ENCODE peak calls at places on chromosomes 11 and 22, in four cellular contexts. Y is nephron progenitor cell, I is tibial nerve, D is A549. S is an unnamed sample.

GRCh38 chr22:50298937-50299656 is 8.3 kb downstream of the PLXNB2 start:
- DNase-seq in Y (no peak), I (no peak), D (no peak), S (no peak)

GRCh38 chr11:111663820-111664219 is 61.6 kb downstream of the SIK2 start:
- DNase-seq in Y (no peak), I (peak), D (no peak), S (no peak)

GRCh38 chr22:41975299-41976069 is 6.2 kb downstream of the SEPTIN3 start:
- DNase-seq in Y (no peak), I (no peak), D (no peak), S (no peak)

GRCh38 chr11:133719532-133720235 is 125.6 kb downstream of the SPATA19 start:
- DNase-seq in Y (no peak), I (no peak), D (no peak), S (no peak)

GRCh38 chr11:86014221-86014620 is 54.7 kb downstream of the PICALM start:
- DNase-seq in Y (no peak), I (no peak), D (no peak), S (no peak)

GRCh38 chr22:30424471-30425326 is 869 bp upstream of the MTFP1 start:
- DNase-seq in Y (no peak), I (peak), D (peak), S (no peak)

GRCh38 chr11:66843776-66844495 is 695 bp downstream of the RCE1 start:
- DNase-seq in Y (no peak), I (no peak), D (no peak), S (no peak)

GRCh38 chr11:46511352-46511751 is 82.5 kb downstream of the AMBRA1 start:
- DNase-seq in Y (no peak), I (no peak), D (no peak), S (no peak)

GRCh38 chr11:76918941-76919386 is 58.2 kb downstream of the ACER3 start:
- DNase-seq in Y (no peak), I (peak), D (peak), S (no peak)

GRCh38 chr11:82978422-82979099 is 77.0 kb downstream of the DDIAS start:
- DNase-seq in Y (no peak), I (no peak), D (peak), S (no peak)

GRCh38 chr11:67616431-67617242 is 9.9 kb downstream of the NDUFV1 start:
- DNase-seq in Y (no peak), I (no peak), D (no peak), S (peak)

GRCh38 chr22:27278986-27279385 is 522.6 kb downstream of the MN1 start:
- DNase-seq in Y (no peak), I (no peak), D (no peak), S (no peak)

GRCh38 chr22:41175546-41175945 is 29.6 kb upstream of the L3MBTL2 start:
- DNase-seq in Y (no peak), I (no peak), D (no peak), S (no peak)

GRCh38 chr11:68436985-68437926 is 23.3 kb upstream of the PPP6R3 start:
- DNase-seq in Y (no peak), I (no peak), D (peak), S (peak)

GRCh38 chr11:124875943-124876817 is 10.9 kb downstream of the ROBO3 start:
- DNase-seq in Y (peak), I (peak), D (peak), S (peak)

GRCh38 chr11:124879229-124879998 is 14.2 kb downstream of the ROBO3 start:
- DNase-seq in Y (no peak), I (no peak), D (no peak), S (no peak)

GRCh38 chr11:124878497-124879228 is 13.4 kb downstream of the ROBO3 start:
- DNase-seq in Y (no peak), I (no peak), D (no peak), S (no peak)

GRCh38 chr11:124876818-124877630 is 11.8 kb downstream of the ROBO3 start:
- DNase-seq in Y (no peak), I (no peak), D (no peak), S (no peak)

GRCh38 chr11:124877631-124878496 is 12.6 kb downstream of the ROBO3 start:
- DNase-seq in Y (no peak), I (no peak), D (no peak), S (no peak)
- TF ChIP-seq CTCF in Y (no peak), I (no peak), D (no peak), S (no peak)

GRCh38 chr11:5367461-5368074 is 16.0 kb upstream of the OR51M1 start:
- DNase-seq in Y (no peak), I (no peak), D (no peak), S (no peak)
- TF ChIP-seq CTCF in Y (no peak), I (no peak), D (no peak), S (no peak)

GRCh38 chr11:128946646-128947045 is 4.0 kb upstream of the TP53AIP1 start:
- DNase-seq in Y (no peak), I (no peak), D (no peak), S (no peak)

GRCh38 chr11:128949791-128950454 is 7.3 kb upstream of the TP53AIP1 start:
- DNase-seq in Y (no peak), I (no peak), D (no peak), S (no peak)

GRCh38 chr11:128953151-128953550 is 10.5 kb upstream of the TP53AIP1 start:
- DNase-seq in Y (no peak), I (no peak), D (no peak), S (no peak)

GRCh38 chr11:128942807-128943430 is at the start of gene TP53AIP1:
- DNase-seq in Y (no peak), I (no peak), D (no peak), S (no peak)

DNA sequence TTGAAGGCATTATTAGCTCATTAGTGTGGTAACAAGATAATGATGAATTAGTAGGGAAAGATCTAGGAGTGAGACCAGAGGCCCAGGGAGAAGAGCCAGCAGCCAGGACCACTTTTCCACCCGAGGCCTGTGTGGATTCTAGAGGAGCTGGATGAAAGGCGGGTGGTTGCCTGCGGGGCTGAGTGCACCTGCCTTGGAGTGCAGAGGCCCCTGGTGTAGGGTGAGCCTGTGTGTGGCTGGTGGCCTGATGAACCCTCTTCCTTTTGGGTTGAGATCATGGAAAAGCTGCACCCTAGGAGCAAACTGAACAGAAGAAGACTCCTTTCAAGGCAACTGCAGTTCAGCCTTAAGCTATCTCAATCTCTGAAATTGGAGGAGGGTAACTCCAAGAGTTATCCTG is 5.9 kb upstream of the TP53AIP1 start:
- DNase-seq in Y (peak), I (no peak), D (no peak), S (no peak)
- TF ChIP-seq CTCF in Y (peak), I (no peak), D (no peak), S (no peak)

DNA sequence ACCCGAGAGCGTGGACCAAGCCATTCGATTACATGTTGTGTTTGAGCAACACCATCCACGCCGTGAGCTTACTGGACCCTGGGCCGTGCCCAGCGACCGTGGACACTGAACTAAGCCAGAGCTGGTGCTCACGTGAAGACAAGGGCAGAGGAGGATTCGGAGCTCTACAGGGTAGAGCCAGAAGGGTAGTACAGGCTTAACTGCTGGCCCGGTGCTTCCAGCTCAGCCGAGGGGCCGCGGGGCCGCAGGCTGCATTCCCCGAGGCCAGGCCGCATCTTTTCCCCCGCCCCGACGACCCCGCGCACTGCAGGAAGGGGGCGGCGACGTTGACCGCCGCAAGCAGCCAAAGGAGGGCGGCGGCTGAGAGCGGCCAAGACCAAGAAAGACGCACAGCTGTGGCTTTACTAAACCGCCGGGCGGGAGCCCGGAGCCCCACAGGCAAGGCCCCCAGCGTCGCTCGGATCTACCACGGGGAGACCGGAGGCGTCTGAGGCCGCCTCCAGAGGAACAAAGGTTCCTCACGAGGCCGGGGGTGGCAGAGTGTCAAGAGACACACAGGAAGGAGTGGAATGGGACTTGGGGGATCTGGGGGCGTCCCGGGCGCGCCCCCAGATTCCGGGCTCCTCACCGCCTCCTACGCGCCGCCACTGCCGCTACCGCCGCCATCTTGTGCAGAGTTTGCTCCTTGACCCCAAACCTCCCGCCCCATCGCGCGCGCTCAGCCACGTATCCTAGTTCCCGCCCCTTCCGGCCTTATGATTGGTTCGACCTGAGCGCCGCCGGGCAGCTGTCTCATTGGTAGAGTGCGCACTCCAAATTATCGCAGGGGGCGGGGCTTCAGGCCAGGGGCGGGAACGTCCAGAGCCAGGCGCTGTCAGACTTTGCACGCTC is at the start of gene GANAB:
- DNase-seq in Y (peak), I (peak), D (peak), S (peak)
- TF ChIP-seq CTCF in Y (no peak), I (peak), D (no peak), S (no peak)

DNA sequence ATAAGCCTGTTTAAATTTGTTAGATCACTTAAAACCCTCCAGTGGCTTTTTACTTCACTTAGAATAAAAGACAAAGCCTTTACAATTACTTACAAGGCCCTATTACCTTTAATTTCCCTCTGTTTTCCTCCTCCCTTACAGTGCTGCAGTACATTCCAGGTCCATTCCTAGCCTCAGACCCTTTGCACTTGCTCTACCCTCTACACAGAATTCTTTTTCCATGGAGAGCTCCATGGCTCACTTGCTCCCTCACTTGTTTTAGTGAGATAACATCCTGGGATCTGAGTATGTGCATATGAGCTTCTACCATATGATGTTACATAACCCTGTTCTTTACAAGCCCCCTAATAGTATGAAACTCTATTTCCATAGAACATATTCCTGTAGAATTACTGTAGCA is 24.4 kb downstream of the ZNF214 start:
- DNase-seq in Y (no peak), I (no peak), D (no peak), S (no peak)
- TF ChIP-seq CTCF in Y (no peak), I (no peak), D (no peak), S (no peak)

GRCh38 chr11:433111-433510 is 8.7 kb downstream of the ANO9 start:
- DNase-seq in Y (no peak), I (no peak), D (no peak), S (no peak)

GRCh38 chr11:431921-432320 is 9.9 kb downstream of the ANO9 start:
- DNase-seq in Y (no peak), I (no peak), D (no peak), S (no peak)

GRCh38 chr11:433641-434040 is 8.2 kb downstream of the ANO9 start:
- DNase-seq in Y (no peak), I (no peak), D (no peak), S (no peak)

GRCh38 chr11:432501-433100 is 9.2 kb downstream of the ANO9 start:
- DNase-seq in Y (no peak), I (no peak), D (no peak), S (no peak)

GRCh38 chr11:434496-434895 is 7.3 kb downstream of the ANO9 start:
- DNase-seq in Y (no peak), I (no peak), D (no peak), S (no peak)
- TF ChIP-seq CTCF in Y (no peak), I (no peak), D (no peak), S (no peak)